ENCODE peak calls at places on chromosomes 4 and X, in eight cellular contexts. L is GM12878, K is HepG2, I is Panc1, P is upper lobe of left lung, J is HCT116, G is GM23338, X is K562. W is an unnamed sample.

GRCh38 chr4:45099471-45099870 is 373.1 kb upstream of the GNPDA2 start:
- ATAC-seq in L (no peak), K (no peak), I (no peak), P (no peak), J (no peak), G (no peak), X (no peak), W (no peak)

GRCh38 chr4:8391972-8392371 is 48.6 kb downstream of the ACOX3 start:
- ATAC-seq in L (peak; percentile 87), K (no peak), I (no peak), P (no peak), J (no peak), G (no peak), X (no peak), W (peak; percentile 65)

GRCh38 chr4:147479817-147480216 is 1.1 kb upstream of the EDNRA start:
- ATAC-seq in L (no peak), K (no peak), I (no peak), P (no peak), J (no peak), G (no peak), X (no peak), W (no peak)

GRCh38 chr4:92346289-92346688 is 42.5 kb downstream of the GRID2 start:
- ATAC-seq in L (no peak), K (no peak), I (no peak), P (no peak), J (no peak), G (no peak), X (no peak), W (no peak)

GRCh38 chrX:96373047-96373355 is 311.6 kb upstream of the DIAPH2 start:
- ATAC-seq in L (peak; percentile 21), K (no peak), I (no peak), P (no peak), J (no peak), G (no peak), X (no peak), W (no peak)

GRCh38 chrX:12898073-12898472 is 8.3 kb upstream of the TLR8 start:
- ATAC-seq in L (no peak), K (no peak), I (no peak), P (no peak), J (no peak), G (no peak), X (no peak), W (no peak)

GRCh38 chrX:139758809-139759208 is 50.8 kb upstream of the MCF2 start:
- ATAC-seq in L (no peak), K (no peak), I (no peak), P (no peak), J (no peak), G (no peak), X (peak; percentile 42), W (no peak)

GRCh38 chrX:39204349-39204748 is 403.1 kb downstream of the MID1IP1 start:
- ATAC-seq in L (no peak), K (no peak), I (no peak), P (no peak), J (no peak), G (no peak), X (no peak), W (no peak)

GRCh38 chrX:13658602-13659001 is 5.7 kb downstream of the TCEANC start:
- ATAC-seq in L (peak; percentile 66), K (no peak), I (no peak), P (no peak), J (peak; percentile 40), G (peak; percentile 32), X (peak; percentile 76), W (no peak)

GRCh38 chr4:24428850-24429249 is 155.5 kb downstream of the DHX15 start:
- ATAC-seq in L (no peak), K (peak; percentile 54), I (no peak), P (no peak), J (no peak), G (peak; percentile 26), X (no peak), W (no peak)

GRCh38 chr4:165053645-165054044 is at the start of gene TRIM75:
- ATAC-seq in L (no peak), K (no peak), I (no peak), P (no peak), J (no peak), G (no peak), X (no peak), W (no peak)

GRCh38 chr4:44071959-44072955 is 376.4 kb downstream of the KCTD8 start:
- ATAC-seq in L (no peak), K (no peak), I (no peak), P (peak; percentile 72), J (no peak), G (no peak), X (no peak), W (peak; percentile 13)

GRCh38 chr4:130074096-130074495 is 978.1 kb downstream of the C4orf33 start:
- ATAC-seq in L (peak; percentile 68), K (no peak), I (no peak), P (no peak), J (no peak), G (peak; percentile 79), X (no peak), W (no peak)

GRCh38 chr4:153573221-153573620 is 107.1 kb downstream of the TMEM131L start:
- ATAC-seq in L (no peak), K (no peak), I (no peak), P (no peak), J (no peak), G (no peak), X (no peak), W (no peak)

GRCh38 chr4:156957558-156957957 is 14.0 kb downstream of the PDGFC start:
- ATAC-seq in L (no peak), K (no peak), I (no peak), P (no peak), J (no peak), G (no peak), X (no peak), W (no peak)

DNA sequence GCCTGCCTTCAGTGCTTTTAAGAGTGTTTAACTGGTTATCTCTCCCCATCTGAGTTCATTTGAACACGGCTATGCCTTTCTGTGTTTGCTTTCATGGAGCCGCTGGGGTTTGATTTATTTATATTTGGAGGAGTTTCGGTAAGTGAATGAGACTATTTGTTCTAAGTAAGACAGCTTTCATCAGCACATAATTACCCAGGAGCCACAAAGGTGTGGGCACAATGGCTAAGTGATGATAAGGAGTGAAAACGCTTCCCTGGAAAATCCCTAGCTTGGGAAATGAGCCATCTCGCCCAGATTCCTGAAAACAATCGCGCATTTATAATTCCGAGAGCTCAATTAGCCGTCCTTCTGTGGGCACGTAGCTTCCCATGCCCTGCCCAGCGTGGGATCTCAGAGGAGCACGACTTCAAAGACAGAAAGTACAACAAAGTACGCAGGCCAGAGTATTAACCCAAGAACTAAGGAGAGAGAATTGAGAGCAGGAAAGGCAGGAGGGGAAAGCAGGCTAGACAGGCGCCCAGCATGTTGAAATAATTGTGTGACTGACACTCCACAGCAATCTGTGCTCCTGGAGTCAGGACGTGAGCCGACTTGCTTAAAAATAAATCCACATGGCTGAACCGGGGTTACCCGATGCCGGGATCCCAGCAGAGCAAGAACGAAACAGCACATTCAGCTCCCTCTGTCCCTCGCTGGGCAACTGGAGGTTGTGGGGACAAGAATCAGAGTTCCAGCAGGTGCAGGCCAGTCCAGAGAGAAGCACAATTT is 99.0 kb downstream of the DHRSX start:
- ATAC-seq in L (no peak), K (peak; percentile 82), I (no peak), P (no peak), J (peak; percentile 81), G (peak; percentile 49), X (no peak), W (peak; percentile 34)
- TF ChIP-seq POLR2AphosphoS5 in L (no peak), K (no peak), I (no peak), P (no peak), J (no peak), G (no peak), X (no peak), W (peak; percentile 11)

DNA sequence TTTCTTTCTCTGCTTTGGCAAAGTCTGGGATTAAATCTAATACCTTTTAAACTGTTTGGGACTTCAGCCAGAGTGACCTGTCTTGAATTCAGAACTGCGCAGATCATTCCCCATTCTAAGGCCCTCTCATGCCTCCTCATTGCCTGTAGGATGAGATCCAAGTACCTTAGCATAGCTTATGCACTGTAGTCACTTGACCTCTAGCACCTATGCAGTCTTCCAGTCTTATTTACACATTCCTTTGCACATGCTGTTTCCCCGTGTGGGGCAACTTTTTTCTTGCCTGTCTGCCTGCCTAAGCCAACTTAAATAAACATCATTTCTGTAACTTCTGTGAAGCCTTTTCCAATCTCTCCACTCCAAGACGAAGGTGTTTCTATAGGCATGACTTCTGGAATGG is 68.4 kb downstream of the AR start:
- ATAC-seq in L (no peak), K (no peak), I (no peak), P (no peak), J (no peak), G (no peak), X (no peak), W (no peak)
- TF ChIP-seq POLR2AphosphoS5 in L (no peak), K (no peak), I (no peak), P (no peak), J (no peak), G (no peak), X (no peak), W (no peak)

DNA sequence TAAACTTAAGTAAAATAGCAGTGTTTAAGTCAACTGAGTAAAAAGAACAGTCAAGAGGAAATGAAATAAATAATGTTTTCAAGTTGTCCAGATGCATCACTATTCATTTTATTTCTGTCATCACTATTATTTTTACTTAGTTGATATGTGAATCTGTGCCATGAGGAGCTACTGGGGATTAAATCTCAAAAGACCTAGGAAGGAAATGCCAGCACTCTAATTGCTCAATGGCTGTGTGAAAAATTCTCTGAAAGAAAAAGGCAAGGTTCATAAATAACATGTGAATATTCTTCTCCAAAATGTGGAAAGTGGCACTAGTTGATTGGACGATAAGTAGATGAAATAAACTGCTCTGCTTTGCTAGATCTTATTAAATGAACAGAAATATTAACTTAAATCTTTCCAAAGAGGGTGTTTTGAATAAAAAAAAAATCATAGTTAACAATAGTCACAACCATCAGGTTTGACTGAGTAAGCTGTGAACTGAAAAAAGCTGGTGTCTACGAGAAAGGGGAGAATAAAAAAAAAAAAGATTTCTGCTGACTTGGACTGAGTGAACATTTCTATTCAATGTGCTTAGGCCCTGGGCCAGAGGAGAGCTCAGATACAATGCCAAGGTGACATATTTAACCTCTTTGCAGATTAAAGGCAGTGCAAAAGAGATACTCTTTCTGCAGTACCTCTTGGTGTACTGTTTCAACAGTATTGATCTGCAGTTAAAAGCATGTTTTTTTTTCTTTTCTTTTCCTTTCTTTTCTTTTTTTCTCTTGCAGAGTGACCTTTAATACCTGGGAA is 1.5 kb downstream of the SPARCL1 start:
- ATAC-seq in L (no peak), K (no peak), I (no peak), P (no peak), J (no peak), G (no peak), X (no peak), W (no peak)
- TF ChIP-seq POLR2AphosphoS5 in L (no peak), K (no peak), I (no peak), P (no peak), J (no peak), G (no peak), X (no peak), W (peak; percentile 51)

DNA sequence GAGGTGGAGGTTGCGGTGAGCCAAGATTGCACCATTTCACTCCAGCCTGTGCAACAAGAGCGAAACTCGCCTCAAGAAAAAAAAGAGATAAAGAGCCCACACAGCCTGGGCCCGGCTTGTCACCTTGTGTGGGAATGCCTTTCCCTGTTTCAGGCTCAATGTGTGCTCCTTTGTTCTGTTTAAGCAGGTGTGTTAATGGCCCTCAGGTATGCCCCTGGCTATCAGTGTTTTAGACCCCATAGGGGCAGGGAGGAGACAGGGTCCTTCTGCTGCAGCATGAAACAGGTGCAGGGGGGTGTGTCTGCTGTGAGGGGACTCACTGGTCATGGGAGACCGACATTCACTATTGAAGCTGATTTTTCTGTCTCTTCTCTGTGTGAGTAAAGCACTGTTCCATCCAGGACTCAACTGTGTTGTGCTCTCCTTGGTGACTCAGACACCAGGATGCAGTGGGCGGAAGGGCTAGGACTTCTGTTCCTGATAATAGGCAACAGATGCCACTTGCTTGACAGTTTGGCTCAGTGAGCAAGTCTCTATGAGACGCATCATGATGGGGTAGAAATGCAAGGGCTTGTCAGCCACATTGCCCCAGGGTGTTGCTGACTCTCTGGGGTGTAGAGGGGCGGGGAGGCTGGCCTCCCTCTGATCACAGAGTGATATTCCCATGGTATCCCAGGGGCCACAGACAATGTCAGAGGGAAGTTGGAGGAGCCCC is 15.6 kb upstream of the LAP3 start:
- ATAC-seq in L (no peak), K (no peak), I (no peak), P (no peak), J (peak; percentile 39), G (peak; percentile 53), X (no peak), W (no peak)
- TF ChIP-seq POLR2AphosphoS5 in L (no peak), K (no peak), I (no peak), P (no peak), J (no peak), G (no peak), X (no peak), W (no peak)